ENCODE peak calls at places on chromosomes 5 and 9, in five cellular contexts. F, O, M, I and Y are unnamed samples.

GRCh38 chr9:85016389-85016997 is 347.0 kb downstream of the NTRK2 start:
- DNase-seq in F (no peak), O (no peak), M (no peak), I (no peak), Y (no peak)

GRCh38 chr5:33291216-33292000 is 149.4 kb upstream of the TARS1 start:
- DNase-seq in F (no peak), O (no peak), M (no peak), I (no peak), Y (no peak)

GRCh38 chr9:2024888-2025781 is 10.0 kb downstream of the SMARCA2 start:
- DNase-seq in F (no peak), O (no peak), M (no peak), I (no peak), Y (peak)

GRCh38 chr5:58950224-58950623 is 367.3 kb downstream of the RAB3C start:
- DNase-seq in F (no peak), O (no peak), M (no peak), I (no peak), Y (no peak)

GRCh38 chr5:167743685-167744084 is 547.8 kb upstream of the WWC1 start:
- DNase-seq in F (no peak), O (no peak), M (no peak), I (no peak), Y (no peak)

GRCh38 chr9:135093911-135094584 is 6.6 kb downstream of the OLFM1 start:
- DNase-seq in F (no peak), O (no peak), M (no peak), I (no peak), Y (no peak)

GRCh38 chr9:114538241-114538640 is 33.0 kb upstream of the WHRN start:
- DNase-seq in F (peak), O (no peak), M (no peak), I (peak), Y (peak)

GRCh38 chr9:136890661-136891060 is 4.3 kb downstream of the TRAF2 start:
- DNase-seq in F (no peak), O (no peak), M (no peak), I (no peak), Y (no peak)

GRCh38 chr9:123335227-123335985 is 20.6 kb upstream of the CRB2 start:
- DNase-seq in F (no peak), O (peak), M (no peak), I (no peak), Y (no peak)

GRCh38 chr5:130836729-130837660 is 328.1 kb downstream of the HINT1 start:
- DNase-seq in F (no peak), O (no peak), M (no peak), I (no peak), Y (no peak)

GRCh38 chr9:96550659-96551058 is 69.0 kb downstream of the CDC14B start:
- DNase-seq in F (no peak), O (no peak), M (no peak), I (no peak), Y (no peak)

GRCh38 chr5:43243270-43243669 is 51.2 kb downstream of the NIM1K start:
- DNase-seq in F (no peak), O (no peak), M (no peak), I (no peak), Y (no peak)

GRCh38 chr5:164358531-164359259 is 853.3 kb downstream of the MAT2B start:
- DNase-seq in F (no peak), O (no peak), M (no peak), I (no peak), Y (no peak)